ENCODE peak calls at places on chromosomes 5 and 9, in eight cellular contexts. One of them, this sample, is unnamed.

GRCh38 chr5:116824751-116825438 is 250.3 kb upstream of the SEMA6A start:
- DNase-seq in GM06990: no peak
- DNase-seq in NT2/D1: no peak
- DNase-seq in lung: no peak
- DNase-seq in fibroblast of lung: no peak
- DNase-seq in mucosa of descending colon: no peak
- DNase-seq in PC-3: no peak
- DNase-seq in psoas muscle: no peak
- DNase-seq in this sample: no peak

GRCh38 chr5:133052317-133053175 is 733 bp downstream of the HSPA4 start:
- DNase-seq in GM06990: peak; percentile 84
- DNase-seq in NT2/D1: no peak
- DNase-seq in lung: peak; percentile 62
- DNase-seq in fibroblast of lung: peak; percentile 52
- DNase-seq in mucosa of descending colon: peak; percentile 84
- DNase-seq in PC-3: peak; percentile 42
- DNase-seq in psoas muscle: peak; percentile 64
- DNase-seq in this sample: no peak

GRCh38 chr9:101999441-101999840 is 261.0 kb upstream of the GRIN3A start:
- DNase-seq in GM06990: no peak
- DNase-seq in NT2/D1: no peak
- DNase-seq in lung: no peak
- DNase-seq in fibroblast of lung: no peak
- DNase-seq in mucosa of descending colon: no peak
- DNase-seq in PC-3: no peak
- DNase-seq in psoas muscle: no peak
- DNase-seq in this sample: no peak

GRCh38 chr9:133188006-133188842 is 20.8 kb downstream of the OBP2B start:
- DNase-seq in GM06990: no peak
- DNase-seq in NT2/D1: peak; percentile 52
- DNase-seq in lung: no peak
- DNase-seq in fibroblast of lung: no peak
- DNase-seq in mucosa of descending colon: peak; percentile 49
- DNase-seq in PC-3: peak; percentile 48
- DNase-seq in psoas muscle: no peak
- DNase-seq in this sample: peak; percentile 39

GRCh38 chr5:64972591-64972990 is 203.9 kb downstream of the CWC27 start:
- DNase-seq in GM06990: no peak
- DNase-seq in NT2/D1: no peak
- DNase-seq in lung: no peak
- DNase-seq in fibroblast of lung: no peak
- DNase-seq in mucosa of descending colon: no peak
- DNase-seq in PC-3: no peak
- DNase-seq in psoas muscle: no peak
- DNase-seq in this sample: no peak

GRCh38 chr5:160183075-160183474 is 46.2 kb upstream of the FABP6 start:
- DNase-seq in GM06990: no peak
- DNase-seq in NT2/D1: no peak
- DNase-seq in lung: no peak
- DNase-seq in fibroblast of lung: no peak
- DNase-seq in mucosa of descending colon: no peak
- DNase-seq in PC-3: peak; percentile 62
- DNase-seq in psoas muscle: no peak
- DNase-seq in this sample: no peak

GRCh38 chr5:77103457-77103856 is 16.4 kb upstream of the ZBED3 start:
- DNase-seq in GM06990: no peak
- DNase-seq in NT2/D1: no peak
- DNase-seq in lung: no peak
- DNase-seq in fibroblast of lung: no peak
- DNase-seq in mucosa of descending colon: no peak
- DNase-seq in PC-3: no peak
- DNase-seq in psoas muscle: no peak
- DNase-seq in this sample: no peak

GRCh38 chr9:91458905-91459304 is 35.3 kb upstream of the NFIL3 start:
- DNase-seq in GM06990: no peak
- DNase-seq in NT2/D1: no peak
- DNase-seq in lung: no peak
- DNase-seq in fibroblast of lung: no peak
- DNase-seq in mucosa of descending colon: no peak
- DNase-seq in PC-3: no peak
- DNase-seq in psoas muscle: no peak
- DNase-seq in this sample: no peak

GRCh38 chr5:178202541-178202940 is 1.8 kb upstream of the HNRNPAB start:
- DNase-seq in GM06990: no peak
- DNase-seq in NT2/D1: no peak
- DNase-seq in lung: no peak
- DNase-seq in fibroblast of lung: no peak
- DNase-seq in mucosa of descending colon: no peak
- DNase-seq in PC-3: no peak
- DNase-seq in psoas muscle: no peak
- DNase-seq in this sample: no peak

GRCh38 chr5:139392678-139393496 is 2.0 kb downstream of the PROB1 start:
- DNase-seq in GM06990: peak; percentile 94
- DNase-seq in NT2/D1: no peak
- DNase-seq in lung: peak; percentile 53
- DNase-seq in fibroblast of lung: peak; percentile 52
- DNase-seq in mucosa of descending colon: peak; percentile 90
- DNase-seq in PC-3: peak; percentile 79
- DNase-seq in psoas muscle: peak; percentile 57
- DNase-seq in this sample: no peak

GRCh38 chr5:174601937-174602336 is 122.4 kb upstream of the MSX2 start:
- DNase-seq in GM06990: no peak
- DNase-seq in NT2/D1: peak; percentile 9
- DNase-seq in lung: no peak
- DNase-seq in fibroblast of lung: peak; percentile 29
- DNase-seq in mucosa of descending colon: no peak
- DNase-seq in PC-3: peak; percentile 44
- DNase-seq in psoas muscle: no peak
- DNase-seq in this sample: no peak

GRCh38 chr9:33106372-33106771 is 29.9 kb upstream of the SMU1 start:
- DNase-seq in GM06990: no peak
- DNase-seq in NT2/D1: no peak
- DNase-seq in lung: no peak
- DNase-seq in fibroblast of lung: no peak
- DNase-seq in mucosa of descending colon: no peak
- DNase-seq in PC-3: no peak
- DNase-seq in psoas muscle: no peak
- DNase-seq in this sample: no peak

GRCh38 chr9:129814432-129815223 is 9.3 kb downstream of the TOR1A start:
- DNase-seq in GM06990: no peak
- DNase-seq in NT2/D1: no peak
- DNase-seq in lung: no peak
- DNase-seq in fibroblast of lung: no peak
- DNase-seq in mucosa of descending colon: no peak
- DNase-seq in PC-3: no peak
- DNase-seq in psoas muscle: no peak
- DNase-seq in this sample: no peak
- H3K36me3 ChIP-seq in GM06990: peaks cover 32% of the 10 kb centered on the region
- H3K36me3 ChIP-seq in NT2/D1: peaks cover 94% of the 10 kb centered on the region
- H3K36me3 ChIP-seq in lung: peaks cover 12% of the 10 kb centered on the region
- H3K36me3 ChIP-seq in fibroblast of lung: peaks cover 23% of the 10 kb centered on the region
- H3K36me3 ChIP-seq in mucosa of descending colon: no peaks in the 10 kb centered on the region
- H3K36me3 ChIP-seq in PC-3: peaks cover 2% of the 10 kb centered on the region
- H3K36me3 ChIP-seq in psoas muscle: peaks cover 94% of the 10 kb centered on the region
- H3K36me3 ChIP-seq in this sample: peaks cover 23% of the 10 kb centered on the region

GRCh38 chr9:93008457-93008856 is 50.0 kb upstream of the SUSD3 start:
- DNase-seq in GM06990: no peak
- DNase-seq in NT2/D1: no peak
- DNase-seq in lung: peak; percentile 29
- DNase-seq in fibroblast of lung: no peak
- DNase-seq in mucosa of descending colon: no peak
- DNase-seq in PC-3: no peak
- DNase-seq in psoas muscle: no peak
- DNase-seq in this sample: no peak
- H3K36me3 ChIP-seq in GM06990: peaks cover 25% of the 10 kb centered on the region
- H3K36me3 ChIP-seq in NT2/D1: no peaks in the 10 kb centered on the region
- H3K36me3 ChIP-seq in lung: no peaks in the 10 kb centered on the region
- H3K36me3 ChIP-seq in fibroblast of lung: no peaks in the 10 kb centered on the region
- H3K36me3 ChIP-seq in mucosa of descending colon: no peaks in the 10 kb centered on the region
- H3K36me3 ChIP-seq in PC-3: no peaks in the 10 kb centered on the region
- H3K36me3 ChIP-seq in psoas muscle: no peaks in the 10 kb centered on the region
- H3K36me3 ChIP-seq in this sample: no peaks in the 10 kb centered on the region

DNA sequence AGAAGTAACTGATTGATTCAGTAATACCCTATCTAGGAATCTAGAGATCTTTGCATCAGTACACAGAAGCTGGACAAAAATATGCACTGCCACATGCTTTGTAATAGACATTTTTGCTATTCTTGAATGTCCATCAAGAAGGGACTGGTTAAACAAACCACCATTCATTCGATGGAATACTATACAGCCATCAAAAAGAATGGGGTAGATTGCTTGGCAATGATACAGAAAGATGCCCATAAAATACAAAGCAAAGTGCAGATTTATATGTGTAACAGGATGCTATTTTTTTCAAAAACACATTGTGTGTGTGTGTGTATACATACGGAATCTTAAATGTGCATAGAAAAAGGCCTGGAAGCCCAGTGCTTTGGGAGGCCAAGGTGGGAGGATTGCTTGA is 7.6 kb downstream of the TNIP1 start:
- DNase-seq in GM06990: no peak
- DNase-seq in NT2/D1: no peak
- DNase-seq in lung: no peak
- DNase-seq in fibroblast of lung: no peak
- DNase-seq in mucosa of descending colon: no peak
- DNase-seq in PC-3: no peak
- DNase-seq in psoas muscle: no peak
- DNase-seq in this sample: no peak
- H3K36me3 ChIP-seq in GM06990: peaks cover 27% of the 10 kb centered on the region
- H3K36me3 ChIP-seq in NT2/D1: peaks cover 25% of the 10 kb centered on the region
- H3K36me3 ChIP-seq in lung: no peaks in the 10 kb centered on the region
- H3K36me3 ChIP-seq in fibroblast of lung: peaks cover 1% of the 10 kb centered on the region
- H3K36me3 ChIP-seq in mucosa of descending colon: no peaks in the 10 kb centered on the region
- H3K36me3 ChIP-seq in PC-3: peaks cover 20% of the 10 kb centered on the region
- H3K36me3 ChIP-seq in psoas muscle: peaks cover 10% of the 10 kb centered on the region
- H3K36me3 ChIP-seq in this sample: no peaks in the 10 kb centered on the region

DNA sequence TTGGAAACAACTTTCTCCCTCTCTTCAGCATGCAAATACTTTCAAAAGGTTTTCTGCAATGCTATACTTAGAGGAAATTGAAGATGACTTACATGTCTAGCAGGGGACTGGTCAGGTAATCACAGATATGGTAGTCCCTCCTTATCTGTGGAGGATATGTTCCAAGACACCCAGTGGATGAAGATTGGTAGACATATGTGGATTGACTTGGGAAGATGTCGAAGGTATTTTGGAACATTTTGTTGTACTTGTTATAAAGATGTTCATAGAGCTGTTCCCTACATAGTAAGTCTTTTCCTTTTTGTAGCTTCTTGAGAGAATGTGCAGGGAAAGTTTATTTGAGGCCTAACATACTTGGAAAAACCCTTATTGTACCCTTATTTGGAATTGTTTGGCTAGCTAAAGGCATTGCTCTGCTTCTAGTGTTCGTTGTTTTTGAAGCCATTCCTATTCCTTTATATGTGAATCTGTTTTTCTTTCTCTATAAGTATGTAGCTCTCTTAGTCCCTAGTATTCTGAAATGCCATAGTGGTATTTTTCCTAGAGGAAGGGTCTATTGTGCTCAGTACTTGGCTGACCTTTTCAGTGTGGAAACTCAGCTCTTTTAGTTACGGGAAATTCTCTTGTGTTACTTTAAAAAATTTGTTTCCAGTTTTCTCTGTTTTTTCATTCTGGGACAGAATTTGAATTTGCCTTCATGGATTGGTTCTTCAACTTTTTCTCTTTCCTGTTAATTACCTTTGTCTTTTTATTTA is 25.7 kb downstream of the GPR151 start:
- DNase-seq in GM06990: no peak
- DNase-seq in NT2/D1: no peak
- DNase-seq in lung: no peak
- DNase-seq in fibroblast of lung: no peak
- DNase-seq in mucosa of descending colon: no peak
- DNase-seq in PC-3: no peak
- DNase-seq in psoas muscle: no peak
- DNase-seq in this sample: no peak
- H3K36me3 ChIP-seq in GM06990: peaks cover 4% of the 10 kb centered on the region
- H3K36me3 ChIP-seq in NT2/D1: peaks cover 53% of the 10 kb centered on the region
- H3K36me3 ChIP-seq in lung: peaks cover 10% of the 10 kb centered on the region
- H3K36me3 ChIP-seq in fibroblast of lung: peaks cover 2% of the 10 kb centered on the region
- H3K36me3 ChIP-seq in mucosa of descending colon: no peaks in the 10 kb centered on the region
- H3K36me3 ChIP-seq in PC-3: peaks cover 63% of the 10 kb centered on the region
- H3K36me3 ChIP-seq in psoas muscle: peaks cover 89% of the 10 kb centered on the region
- H3K36me3 ChIP-seq in this sample: peaks cover 3% of the 10 kb centered on the region

GRCh38 chr9:136386018-136386417 is 12.5 kb upstream of the CARD9 start:
- DNase-seq in GM06990: no peak
- DNase-seq in NT2/D1: no peak
- DNase-seq in lung: no peak
- DNase-seq in fibroblast of lung: peak; percentile 49
- DNase-seq in mucosa of descending colon: no peak
- DNase-seq in PC-3: no peak
- DNase-seq in psoas muscle: no peak
- DNase-seq in this sample: no peak
- H3K36me3 ChIP-seq in GM06990: peaks cover 30% of the 10 kb centered on the region
- H3K36me3 ChIP-seq in NT2/D1: peaks cover 91% of the 10 kb centered on the region
- H3K36me3 ChIP-seq in lung: no peaks in the 10 kb centered on the region
- H3K36me3 ChIP-seq in fibroblast of lung: peaks cover 36% of the 10 kb centered on the region
- H3K36me3 ChIP-seq in mucosa of descending colon: peaks cover 6% of the 10 kb centered on the region
- H3K36me3 ChIP-seq in PC-3: peaks cover 9% of the 10 kb centered on the region
- H3K36me3 ChIP-seq in psoas muscle: peaks cover 91% of the 10 kb centered on the region
- H3K36me3 ChIP-seq in this sample: peaks cover 51% of the 10 kb centered on the region

DNA sequence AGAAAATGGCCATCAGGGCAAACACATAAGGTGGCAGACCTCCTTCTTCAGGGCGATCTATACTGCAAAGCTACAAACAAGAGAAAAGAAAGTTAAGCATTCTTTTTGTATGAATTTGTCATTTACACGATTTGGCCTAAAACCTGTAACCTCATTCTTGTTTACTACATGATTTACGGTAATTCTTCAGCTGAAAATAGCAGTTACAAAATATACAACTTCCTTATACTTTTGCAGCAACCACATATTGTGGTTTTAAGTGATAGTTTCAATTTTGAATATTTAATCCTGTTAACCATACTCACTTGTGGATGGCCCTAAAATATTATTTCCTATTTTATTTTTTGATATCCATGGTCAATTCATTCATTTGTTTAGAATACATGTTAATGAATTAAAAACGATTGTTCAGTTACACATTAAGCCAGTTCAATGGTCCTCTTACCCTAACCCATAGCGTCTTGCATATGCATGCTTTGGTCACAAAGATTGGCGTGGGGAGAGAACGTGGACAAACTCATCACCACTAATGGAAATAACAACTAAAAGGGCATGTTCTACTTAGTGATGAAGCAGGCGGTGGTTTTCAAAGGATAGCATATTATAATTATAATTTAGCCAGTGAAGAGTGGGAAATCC is 16.6 kb downstream of the TUT7 start:
- DNase-seq in GM06990: no peak
- DNase-seq in NT2/D1: no peak
- DNase-seq in lung: no peak
- DNase-seq in fibroblast of lung: no peak
- DNase-seq in mucosa of descending colon: no peak
- DNase-seq in PC-3: no peak
- DNase-seq in psoas muscle: no peak
- DNase-seq in this sample: no peak
- H3K36me3 ChIP-seq in GM06990: peaks cover 8% of the 10 kb centered on the region
- H3K36me3 ChIP-seq in NT2/D1: peaks cover 56% of the 10 kb centered on the region
- H3K36me3 ChIP-seq in lung: peaks cover 53% of the 10 kb centered on the region
- H3K36me3 ChIP-seq in fibroblast of lung: peaks cover 14% of the 10 kb centered on the region
- H3K36me3 ChIP-seq in mucosa of descending colon: no peaks in the 10 kb centered on the region
- H3K36me3 ChIP-seq in PC-3: peaks cover 47% of the 10 kb centered on the region
- H3K36me3 ChIP-seq in psoas muscle: peaks cover 100% of the 10 kb centered on the region
- H3K36me3 ChIP-seq in this sample: peaks cover 3% of the 10 kb centered on the region

GRCh38 chr5:56858777-56859442 is 43.6 kb downstream of the MAP3K1 start:
- DNase-seq in GM06990: no peak
- DNase-seq in NT2/D1: no peak
- DNase-seq in lung: no peak
- DNase-seq in fibroblast of lung: no peak
- DNase-seq in mucosa of descending colon: no peak
- DNase-seq in PC-3: no peak
- DNase-seq in psoas muscle: no peak
- DNase-seq in this sample: no peak
- H3K36me3 ChIP-seq in GM06990: no peaks in the 10 kb centered on the region
- H3K36me3 ChIP-seq in NT2/D1: peaks cover 25% of the 10 kb centered on the region
- H3K36me3 ChIP-seq in lung: peaks cover 12% of the 10 kb centered on the region
- H3K36me3 ChIP-seq in fibroblast of lung: no peaks in the 10 kb centered on the region
- H3K36me3 ChIP-seq in mucosa of descending colon: no peaks in the 10 kb centered on the region
- H3K36me3 ChIP-seq in PC-3: no peaks in the 10 kb centered on the region
- H3K36me3 ChIP-seq in psoas muscle: peaks cover 18% of the 10 kb centered on the region
- H3K36me3 ChIP-seq in this sample: no peaks in the 10 kb centered on the region